ENCODE peak calls at places on chromosomes 11 and 22, in six cellular contexts. One of them, this sample, is unnamed.
A peak's percentile ranks its signal among the peaks of the same experiment; 100 is the strongest.

GRCh38 chr11:75814369-75814685 is 683 bp upstream of the UVRAG start:
- DNase-seq in cardiac fibroblast: no peak
- DNase-seq in stimulated activated CD8-positive, alpha-beta memory T cell treated with anti-CD3 and anti-CD28 coated beads, Interleukin-4, amount 100 ng/mL, for 1 hour: no peak
- DNase-seq in activated T-cell treated with anti-CD3 and anti-CD28 coated beads for 1 hour: no peak
- DNase-seq in D341Med: no peak
- DNase-seq in adrenal gland: no peak
- DNase-seq in this sample: no peak

GRCh38 chr22:40585205-40585778 is 51.2 kb downstream of the MRTFA start:
- DNase-seq in cardiac fibroblast: no peak
- DNase-seq in stimulated activated CD8-positive, alpha-beta memory T cell treated with anti-CD3 and anti-CD28 coated beads, Interleukin-4, amount 100 ng/mL, for 1 hour: no peak
- DNase-seq in activated T-cell treated with anti-CD3 and anti-CD28 coated beads for 1 hour: no peak
- DNase-seq in D341Med: no peak
- DNase-seq in adrenal gland: no peak
- DNase-seq in this sample: no peak

GRCh38 chr11:68306636-68307035 is 5.8 kb upstream of the LRP5 start:
- DNase-seq in cardiac fibroblast: no peak
- DNase-seq in stimulated activated CD8-positive, alpha-beta memory T cell treated with anti-CD3 and anti-CD28 coated beads, Interleukin-4, amount 100 ng/mL, for 1 hour: no peak
- DNase-seq in activated T-cell treated with anti-CD3 and anti-CD28 coated beads for 1 hour: no peak
- DNase-seq in D341Med: no peak
- DNase-seq in adrenal gland: no peak
- DNase-seq in this sample: no peak

GRCh38 chr11:6568191-6568918 is 35.1 kb downstream of the RRP8 start:
- DNase-seq in cardiac fibroblast: peak; percentile 87
- DNase-seq in stimulated activated CD8-positive, alpha-beta memory T cell treated with anti-CD3 and anti-CD28 coated beads, Interleukin-4, amount 100 ng/mL, for 1 hour: no peak
- DNase-seq in activated T-cell treated with anti-CD3 and anti-CD28 coated beads for 1 hour: no peak
- DNase-seq in D341Med: no peak
- DNase-seq in adrenal gland: peak; percentile 89
- DNase-seq in this sample: peak; percentile 60

GRCh38 chr22:30021881-30022619 is 58.2 kb upstream of the HORMAD2 start:
- DNase-seq in cardiac fibroblast: no peak
- DNase-seq in stimulated activated CD8-positive, alpha-beta memory T cell treated with anti-CD3 and anti-CD28 coated beads, Interleukin-4, amount 100 ng/mL, for 1 hour: no peak
- DNase-seq in activated T-cell treated with anti-CD3 and anti-CD28 coated beads for 1 hour: no peak
- DNase-seq in D341Med: no peak
- DNase-seq in adrenal gland: no peak
- DNase-seq in this sample: no peak

GRCh38 chr11:118180300-118180703 is 3.9 kb upstream of the SCN2B start:
- DNase-seq in cardiac fibroblast: peak; percentile 30
- DNase-seq in stimulated activated CD8-positive, alpha-beta memory T cell treated with anti-CD3 and anti-CD28 coated beads, Interleukin-4, amount 100 ng/mL, for 1 hour: no peak
- DNase-seq in activated T-cell treated with anti-CD3 and anti-CD28 coated beads for 1 hour: no peak
- DNase-seq in D341Med: peak; percentile 56
- DNase-seq in adrenal gland: no peak
- DNase-seq in this sample: no peak

GRCh38 chr22:24486501-24486921 is 8.6 kb upstream of the UPB1 start:
- DNase-seq in cardiac fibroblast: peak; percentile 51
- DNase-seq in stimulated activated CD8-positive, alpha-beta memory T cell treated with anti-CD3 and anti-CD28 coated beads, Interleukin-4, amount 100 ng/mL, for 1 hour: no peak
- DNase-seq in activated T-cell treated with anti-CD3 and anti-CD28 coated beads for 1 hour: no peak
- DNase-seq in D341Med: no peak
- DNase-seq in adrenal gland: no peak
- DNase-seq in this sample: peak; percentile 62

GRCh38 chr22:35705141-35705540 is 12.5 kb upstream of the APOL5 start:
- DNase-seq in cardiac fibroblast: peak; percentile 84
- DNase-seq in stimulated activated CD8-positive, alpha-beta memory T cell treated with anti-CD3 and anti-CD28 coated beads, Interleukin-4, amount 100 ng/mL, for 1 hour: no peak
- DNase-seq in activated T-cell treated with anti-CD3 and anti-CD28 coated beads for 1 hour: no peak
- DNase-seq in D341Med: no peak
- DNase-seq in adrenal gland: no peak
- DNase-seq in this sample: peak; percentile 39

GRCh38 chr11:102194257-102194656 is 84.0 kb downstream of the YAP1 start:
- DNase-seq in cardiac fibroblast: no peak
- DNase-seq in stimulated activated CD8-positive, alpha-beta memory T cell treated with anti-CD3 and anti-CD28 coated beads, Interleukin-4, amount 100 ng/mL, for 1 hour: no peak
- DNase-seq in activated T-cell treated with anti-CD3 and anti-CD28 coated beads for 1 hour: no peak
- DNase-seq in D341Med: no peak
- DNase-seq in adrenal gland: no peak
- DNase-seq in this sample: no peak

GRCh38 chr22:49199224-49199623 is 628.4 kb downstream of the BRD1 start:
- DNase-seq in cardiac fibroblast: no peak
- DNase-seq in stimulated activated CD8-positive, alpha-beta memory T cell treated with anti-CD3 and anti-CD28 coated beads, Interleukin-4, amount 100 ng/mL, for 1 hour: no peak
- DNase-seq in activated T-cell treated with anti-CD3 and anti-CD28 coated beads for 1 hour: no peak
- DNase-seq in D341Med: no peak
- DNase-seq in adrenal gland: no peak
- DNase-seq in this sample: no peak

GRCh38 chr22:41524283-41524682 is 20.0 kb downstream of the POLR3H start:
- DNase-seq in cardiac fibroblast: peak; percentile 46
- DNase-seq in stimulated activated CD8-positive, alpha-beta memory T cell treated with anti-CD3 and anti-CD28 coated beads, Interleukin-4, amount 100 ng/mL, for 1 hour: no peak
- DNase-seq in activated T-cell treated with anti-CD3 and anti-CD28 coated beads for 1 hour: no peak
- DNase-seq in D341Med: no peak
- DNase-seq in adrenal gland: peak; percentile 91
- DNase-seq in this sample: no peak